ENCODE peak calls at places on chromosomes 1 and 21, in ten cellular contexts. C is left ventricle myocardium inferior, B is A172, D is neuronal stem cell, U is iPS DF 19.7, Y is iPS-NIHi11, J is GM03348, M is SK-MEL-5, X is HAP-1, E is NCI-H1417. T is an unnamed sample.

GRCh38 chr1:169312084-169312954 is 55.3 kb downstream of the NME7 start:
- DNase-seq in C (no peak), B (peak; percentile 99), D (no peak), U (no peak), Y (no peak), J (peak; percentile 77), M (peak; percentile 80), X (no peak), E (no peak), T (peak; percentile 58)

GRCh38 chr1:83692524-83693336 is 306.2 kb downstream of the TTLL7 start:
- DNase-seq in C (no peak), B (peak; percentile 34), D (peak; percentile 56), U (peak; percentile 65), Y (peak; percentile 78), J (peak; percentile 20), M (no peak), X (peak; percentile 72), E (peak; percentile 91), T (peak; percentile 13)

GRCh38 chr1:41650176-41650519 is 165.7 kb upstream of the EDN2 start:
- DNase-seq in C (no peak), B (no peak), D (no peak), U (no peak), Y (no peak), J (peak; percentile 56), M (no peak), X (no peak), E (no peak), T (peak; percentile 72)

GRCh38 chr21:20639026-20639425 is 359.2 kb upstream of the NCAM2 start:
- DNase-seq in C (no peak), B (no peak), D (no peak), U (no peak), Y (no peak), J (no peak), M (no peak), X (no peak), E (no peak), T (no peak)

GRCh38 chr1:25610822-25611630 is 5.6 kb upstream of the MAN1C1 start:
- DNase-seq in C (no peak), B (no peak), D (no peak), U (no peak), Y (no peak), J (peak; percentile 27), M (peak; percentile 20), X (no peak), E (no peak), T (peak; percentile 22)

GRCh38 chr1:89149229-89149628 is 23.3 kb upstream of the GBP2 start:
- DNase-seq in C (peak; percentile 25), B (no peak), D (peak; percentile 3), U (peak; percentile 12), Y (peak; percentile 19), J (peak; percentile 18), M (peak; percentile 70), X (peak; percentile 11), E (peak; percentile 10), T (no peak)

GRCh38 chr1:227560814-227561213 is 2.5 kb upstream of the ZNF678 start:
- DNase-seq in C (no peak), B (no peak), D (no peak), U (no peak), Y (no peak), J (peak; percentile 13), M (no peak), X (no peak), E (no peak), T (no peak)

GRCh38 chr1:93874025-93874651 is 4.9 kb downstream of the DNTTIP2 start:
- DNase-seq in C (no peak), B (peak; percentile 42), D (peak; percentile 12), U (no peak), Y (no peak), J (peak; percentile 20), M (peak; percentile 25), X (no peak), E (peak; percentile 36), T (no peak)

GRCh38 chr1:22975694-22976093 is 3.0 kb upstream of the LACTBL1 start:
- DNase-seq in C (no peak), B (no peak), D (no peak), U (no peak), Y (no peak), J (peak; percentile 40), M (no peak), X (no peak), E (no peak), T (no peak)

GRCh38 chr1:62312698-62313097 is 6.5 kb downstream of the KANK4 start:
- DNase-seq in C (no peak), B (no peak), D (no peak), U (no peak), Y (no peak), J (no peak), M (no peak), X (no peak), E (no peak), T (no peak)

GRCh38 chr1:172497230-172497629 is 35.7 kb upstream of the SUCO start:
- DNase-seq in C (no peak), B (peak; percentile 36), D (peak; percentile 58), U (no peak), Y (peak; percentile 55), J (peak; percentile 52), M (peak; percentile 82), X (peak; percentile 68), E (peak; percentile 28), T (no peak)

GRCh38 chr1:201904579-201904978 is 15.9 kb downstream of the SHISA4 start:
- DNase-seq in C (no peak), B (no peak), D (no peak), U (no peak), Y (peak; percentile 82), J (peak; percentile 87), M (no peak), X (no peak), E (no peak), T (no peak)

GRCh38 chr21:16124397-16125130 is 394.8 kb downstream of the USP25 start:
- DNase-seq in C (no peak), B (peak; percentile 61), D (no peak), U (no peak), Y (peak; percentile 15), J (peak; percentile 49), M (no peak), X (no peak), E (no peak), T (no peak)

GRCh38 chr1:107963601-107964396 is 1.2 kb downstream of the VAV3 start:
- DNase-seq in C (peak; percentile 17), B (peak; percentile 19), D (no peak), U (no peak), Y (peak; percentile 22), J (peak; percentile 12), M (no peak), X (no peak), E (no peak), T (peak; percentile 64)

GRCh38 chr1:66747500-66747899 is 4.8 kb upstream of the DYNLT5 start:
- DNase-seq in C (no peak), B (no peak), D (no peak), U (no peak), Y (no peak), J (peak; percentile 18), M (no peak), X (no peak), E (no peak), T (no peak)

GRCh38 chr1:47235822-47236221 is 3.8 kb upstream of the TAL1 start:
- DNase-seq in C (no peak), B (no peak), D (no peak), U (no peak), Y (no peak), J (no peak), M (no peak), X (no peak), E (no peak), T (no peak)

GRCh38 chr1:61132176-61133047 is 50.1 kb downstream of the NFIA start:
- DNase-seq in C (no peak), B (no peak), D (no peak), U (no peak), Y (no peak), J (no peak), M (peak; percentile 67), X (peak; percentile 65), E (no peak), T (no peak)

GRCh38 chr1:3727042-3727824 is 25.0 kb upstream of the CCDC27 start:
- DNase-seq in C (no peak), B (no peak), D (no peak), U (no peak), Y (peak; percentile 90), J (peak; percentile 72), M (peak; percentile 67), X (peak; percentile 59), E (no peak), T (peak; percentile 25)

T was measured in activated CD4-positive, alpha-beta memory T cell treated with anti-CD3 and anti-CD28 coated beads for 36 hours.